ENCODE peak calls at places on chromosomes 5 and 9, in eight cellular contexts. H, E, F, S, K, V, U and J are unnamed samples.

GRCh38 chr9:16458696-16459420 is 411.6 kb downstream of the BNC2 start:
- DNase-seq in H (no peak), E (no peak), F (no peak), S (no peak), K (no peak), V (no peak), U (no peak), J (no peak)

GRCh38 chr9:95809686-95810085 is 65.8 kb upstream of the ERCC6L2 start:
- DNase-seq in H (no peak), E (no peak), F (no peak), S (no peak), K (no peak), V (no peak), U (no peak), J (no peak)

GRCh38 chr5:10556331-10556807 is 7.5 kb upstream of the ANKRD33B start:
- DNase-seq in H (no peak), E (peak; percentile 85), F (peak; percentile 25), S (no peak), K (no peak), V (no peak), U (no peak), J (no peak)

GRCh38 chr9:72592501-72593403 is 71.3 kb downstream of the TMC1 start:
- DNase-seq in H (no peak), E (peak; percentile 38), F (peak; percentile 49), S (no peak), K (no peak), V (peak; percentile 46), U (no peak), J (no peak)

GRCh38 chr5:134091626-134092121 is 22.8 kb upstream of the TCF7 start:
- DNase-seq in H (no peak), E (no peak), F (peak; percentile 68), S (no peak), K (no peak), V (no peak), U (no peak), J (no peak)

GRCh38 chr5:6729400-6730310 is 16.4 kb downstream of the TENT4A start:
- DNase-seq in H (no peak), E (no peak), F (peak; percentile 67), S (no peak), K (peak; percentile 46), V (no peak), U (no peak), J (no peak)

GRCh38 chr9:119639287-119639955 is 270.2 kb upstream of the BRINP1 start:
- DNase-seq in H (peak; percentile 65), E (no peak), F (no peak), S (no peak), K (no peak), V (no peak), U (no peak), J (no peak)

GRCh38 chr9:125906144-125906543 is 159.0 kb downstream of the PBX3 start:
- DNase-seq in H (no peak), E (no peak), F (no peak), S (no peak), K (no peak), V (no peak), U (no peak), J (no peak)

GRCh38 chr9:89844535-89844934 is 239.7 kb downstream of the GADD45G start:
- DNase-seq in H (no peak), E (no peak), F (no peak), S (no peak), K (no peak), V (peak; percentile 81), U (no peak), J (peak; percentile 23)

GRCh38 chr9:134379774-134380431 is 53.6 kb downstream of the RXRA start:
- DNase-seq in H (no peak), E (peak; percentile 94), F (no peak), S (no peak), K (no peak), V (no peak), U (no peak), J (no peak)

GRCh38 chr9:131487621-131488031 is 15.1 kb upstream of the POMT1 start:
- DNase-seq in H (no peak), E (no peak), F (no peak), S (no peak), K (peak; percentile 60), V (no peak), U (no peak), J (no peak)

GRCh38 chr5:157025093-157025698 is 33.7 kb downstream of the HAVCR1 start:
- DNase-seq in H (no peak), E (no peak), F (peak; percentile 65), S (no peak), K (no peak), V (peak; percentile 28), U (no peak), J (no peak)

GRCh38 chr9:130879863-130880411 is 16.7 kb downstream of the QRFP start:
- DNase-seq in H (no peak), E (no peak), F (no peak), S (no peak), K (no peak), V (no peak), U (no peak), J (no peak)

GRCh38 chr5:157219491-157220271 is 39.0 kb downstream of the ITK start:
- DNase-seq in H (no peak), E (no peak), F (no peak), S (no peak), K (no peak), V (no peak), U (no peak), J (no peak)

GRCh38 chr9:109411818-109412352 is 86.2 kb downstream of the PTPN3 start:
- DNase-seq in H (peak; percentile 43), E (peak; percentile 25), F (no peak), S (no peak), K (no peak), V (no peak), U (no peak), J (peak; percentile 35)

GRCh38 chr5:169107316-169107715 is 193.6 kb downstream of the SLIT3 start:
- DNase-seq in H (no peak), E (no peak), F (no peak), S (no peak), K (no peak), V (no peak), U (no peak), J (no peak)

DNA sequence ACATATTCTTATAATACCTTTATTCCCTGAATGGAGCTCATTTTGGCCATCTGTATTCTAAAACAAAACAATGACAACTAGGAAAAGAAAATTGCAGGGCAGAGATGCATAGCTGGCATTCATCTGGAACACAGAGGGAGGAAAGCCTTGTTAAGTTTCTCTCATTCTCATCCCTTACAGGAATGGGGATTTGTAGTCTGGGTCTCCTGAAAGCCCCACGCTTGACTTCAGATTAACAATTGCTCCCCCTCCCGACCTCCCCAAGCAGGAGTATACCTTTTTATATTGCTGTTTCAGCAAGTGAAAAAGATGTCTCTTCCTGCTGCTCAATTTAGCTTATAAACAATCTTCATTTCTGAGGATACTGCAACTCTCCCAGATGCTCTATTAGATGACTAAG is 812.1 kb downstream of the EFNA5 start:
- DNase-seq in H (no peak), E (no peak), F (no peak), S (no peak), K (no peak), V (no peak), U (no peak), J (no peak)
- TF ChIP-seq POLR2A in H (no peak), E (no peak), F (no peak), S (no peak), K (no peak), V (no peak), U (no peak), J (no peak)

GRCh38 chr5:141477815-141478214 is 2.0 kb downstream of the PCDHGC3 start:
- DNase-seq in H (no peak), E (no peak), F (no peak), S (no peak), K (no peak), V (no peak), U (no peak), J (no peak)
- H3K4me3 ChIP-seq in H (no peak overlapping the region), E (no peak overlapping the region), F (no peak overlapping the region), S (peak overlapping the region; percentile 59), K (peak overlapping the region; percentile 80), V (peak overlapping the region; percentile 17), U (peak overlapping the region; percentile 59), J (no peak overlapping the region)

GRCh38 chr9:136939431-136939995 is 5.0 kb downstream of the FBXW5 start:
- DNase-seq in H (no peak), E (no peak), F (no peak), S (no peak), K (no peak), V (peak; percentile 19), U (no peak), J (no peak)

GRCh38 chr9:136942112-136942880 is 2.2 kb downstream of the FBXW5 start:
- DNase-seq in H (no peak), E (no peak), F (no peak), S (no peak), K (peak; percentile 68), V (peak; percentile 17), U (no peak), J (no peak)

GRCh38 chr9:136941231-136942111 is 3.1 kb downstream of the FBXW5 start:
- DNase-seq in H (no peak), E (no peak), F (no peak), S (peak; percentile 36), K (peak; percentile 62), V (peak; percentile 22), U (no peak), J (no peak)

GRCh38 chr9:136939996-136940525 is 4.5 kb downstream of the FBXW5 start:
- DNase-seq in H (peak; percentile 81), E (no peak), F (no peak), S (no peak), K (no peak), V (peak; percentile 15), U (peak; percentile 87), J (no peak)

DNA sequence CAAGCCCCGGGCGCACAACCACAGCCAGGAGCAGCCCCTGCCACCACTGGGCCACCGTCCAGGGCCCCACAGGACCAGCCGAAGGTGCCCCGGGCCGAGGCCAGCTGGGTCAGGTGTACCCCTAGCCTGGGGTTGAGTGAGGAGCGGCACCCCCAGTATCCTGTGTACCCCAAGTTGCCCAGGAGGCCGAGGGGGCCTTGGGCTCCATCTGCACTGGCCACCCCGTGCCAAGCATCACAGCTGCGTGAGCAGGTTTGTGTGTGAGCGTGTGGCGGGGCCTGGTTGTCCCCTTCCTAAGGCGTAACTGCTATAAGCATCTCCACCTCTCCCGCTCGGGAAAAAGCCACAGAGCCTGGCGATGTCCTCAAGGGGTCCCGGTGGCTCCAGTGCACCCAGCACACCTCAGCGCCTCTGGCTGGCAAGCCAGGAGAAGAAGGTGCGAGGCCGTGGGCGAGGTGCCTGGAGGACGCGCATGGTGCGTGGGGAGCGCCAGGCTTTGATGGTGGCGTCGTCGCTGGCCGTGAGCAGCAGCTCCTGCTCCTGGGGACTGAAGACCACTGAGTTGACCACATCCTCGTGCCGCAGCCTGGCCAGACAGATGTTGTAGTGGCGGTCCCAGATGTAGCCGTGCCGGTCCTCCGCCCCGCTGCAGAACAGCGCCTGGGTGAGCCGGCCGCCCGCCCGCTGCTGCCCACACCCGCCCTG is 3.9 kb downstream of the FBXW5 start:
- DNase-seq in H (no peak), E (no peak), F (no peak), S (peak; percentile 26), K (no peak), V (peak; percentile 16), U (no peak), J (no peak)
- TF ChIP-seq POLR2A in H (no peak), E (no peak), F (no peak), S (no peak), K (no peak), V (no peak), U (no peak), J (no peak)

GRCh38 chr5:77871016-77871415 is 94.9 kb upstream of the TBCA start:
- DNase-seq in H (no peak), E (no peak), F (no peak), S (no peak), K (no peak), V (no peak), U (no peak), J (peak; percentile 50)
- H3K4me3 ChIP-seq in H (no peak overlapping the region), E (no peak overlapping the region), F (no peak overlapping the region), S (no peak overlapping the region), K (no peak overlapping the region), V (no peak overlapping the region), U (no peak overlapping the region), J (no peak overlapping the region)